ENCODE peak calls at places on chromosome 15, in ten cellular contexts. R is lower leg skin; S is cardiac muscle cell; H is HepG2; M is osteoblast; J is PC-3; D is upper lobe of right lung; V is CD8-positive, alpha-beta T cell; W is fibroblast of the aortic adventitia; I is hepatocyte. Z is an unnamed sample.

GRCh38 chr15:39391230-39391629 is 189.6 kb upstream of the THBS1 start:
- DNase-seq in D (no peak), R (peak), I (no peak), V (no peak), H (no peak), W (peak), J (peak), S (peak), M (no peak), Z (no peak)

GRCh38 chr15:60740787-60741354 is 261.9 kb upstream of the ICE2 start:
- DNase-seq in I (peak), R (no peak), V (no peak), D (no peak), J (no peak), M (no peak), H (peak), W (peak), S (peak), Z (no peak)

GRCh38 chr15:31080618-31081017 is 20.9 kb downstream of the TRPM1 start:
- DNase-seq in J (no peak), R (no peak), S (peak), H (no peak), I (peak), W (peak), M (peak), V (peak), D (peak), Z (peak)

GRCh38 chr15:42772126-42772525 is 35.2 kb upstream of the CDAN1 start:
- DNase-seq in S (peak), H (no peak), W (peak), V (no peak), I (no peak), R (peak), D (no peak), J (no peak), M (no peak), Z (no peak)

GRCh38 chr15:62472616-62473299 is 307.7 kb upstream of the C2CD4B start:
- DNase-seq in D (no peak), J (peak), M (no peak), W (no peak), V (no peak), I (no peak), H (peak), R (peak), S (no peak), Z (no peak)

GRCh38 chr15:58487724-58488120 is 55.9 kb downstream of the LIPC start:
- DNase-seq in H (no peak), M (no peak), J (no peak), S (no peak), W (no peak), R (no peak), I (no peak), D (no peak), V (no peak), Z (no peak)

GRCh38 chr15:81885135-81885534 is 160.7 kb downstream of the MEX3B start:
- DNase-seq in S (no peak), J (no peak), W (no peak), D (no peak), R (no peak), V (no peak), I (no peak), H (no peak), M (no peak), Z (peak)

GRCh38 chr15:53644681-53645080 is 114.8 kb downstream of the WDR72 start:
- DNase-seq in R (no peak), S (no peak), M (no peak), J (no peak), I (no peak), D (no peak), V (no peak), H (no peak), W (no peak), Z (no peak)

GRCh38 chr15:57495037-57495436 is 96.7 kb upstream of the MYZAP start:
- DNase-seq in D (no peak), S (peak), R (no peak), I (no peak), W (peak), H (no peak), V (no peak), M (peak), J (no peak), Z (no peak)

DNA sequence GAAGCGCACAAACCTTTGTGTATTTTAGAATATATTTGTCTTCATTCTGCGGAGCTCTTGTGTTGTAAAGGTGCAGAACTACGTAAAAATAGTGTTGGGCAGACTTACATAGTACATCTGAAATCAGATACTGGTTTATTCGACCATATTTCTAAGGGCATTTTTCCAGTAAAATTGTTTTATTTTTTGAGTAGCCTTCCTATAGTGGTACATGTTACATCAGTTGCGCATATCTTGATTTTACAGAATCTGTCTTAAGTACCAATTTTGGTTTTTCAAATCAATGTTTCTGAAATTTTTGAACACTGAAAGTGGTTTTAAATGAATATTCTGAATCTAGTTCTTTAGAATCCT is 15.7 kb upstream of the CHD2 start:
- DNase-seq in S (peak), R (no peak), M (peak), V (no peak), H (no peak), W (peak), I (no peak), D (no peak), J (no peak), Z (no peak)
- H3K4me3 ChIP-seq in S (peak), R (peak), M (peak), V (peak), H (peak), W (peak), I (peak), D (peak), J (peak), Z (peak)

DNA sequence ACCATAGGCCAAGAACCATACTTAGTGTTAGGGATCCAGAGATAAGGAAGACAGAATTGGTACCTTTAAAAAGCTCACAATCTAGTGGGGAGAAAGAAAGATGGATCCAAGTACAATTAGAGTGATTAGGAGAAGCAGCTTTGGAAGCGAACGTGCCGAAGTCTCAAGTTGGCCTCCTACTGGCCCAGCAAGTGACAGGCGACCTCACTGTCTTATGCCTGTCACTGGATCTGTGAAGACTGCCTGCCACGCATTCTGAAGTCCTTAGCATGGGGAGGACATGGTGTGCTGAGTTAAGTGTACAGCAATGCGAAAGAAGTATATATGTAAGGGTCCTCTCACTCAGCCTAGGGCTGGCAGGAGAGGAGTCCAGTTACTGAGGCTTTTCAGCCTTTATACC is 141.0 kb downstream of the GABRB3 start:
- DNase-seq in J (no peak), S (no peak), D (no peak), W (no peak), I (no peak), V (no peak), H (no peak), M (no peak), R (no peak), Z (no peak)
- TF ChIP-seq CTCF in J (no peak), S (no peak), D (no peak), W (no peak), I (no peak), V (no peak), H (no peak), M (no peak), R (no peak), Z (no peak)

GRCh38 chr15:74127255-74127953 is 3.0 kb upstream of the ISLR2 start:
- DNase-seq in H (peak), R (peak), W (peak), I (peak), M (peak), S (peak), V (peak), J (peak), D (peak), Z (peak)
- H3K4me3 ChIP-seq in H (no peak), R (no peak), W (peak), I (peak), M (peak), S (peak), V (no peak), J (peak), D (peak), Z (peak)

GRCh38 chr15:47950447-47950846 is 170.3 kb upstream of the SLC24A5 start:
- DNase-seq in R (no peak), V (no peak), W (no peak), M (peak), I (no peak), S (no peak), H (no peak), D (no peak), J (no peak), Z (no peak)

GRCh38 chr15:47945869-47946666 is 174.7 kb upstream of the SLC24A5 start:
- DNase-seq in S (no peak), W (no peak), I (no peak), J (no peak), H (no peak), D (no peak), M (no peak), V (no peak), R (no peak), Z (no peak)

GRCh38 chr15:47949815-47950214 is 171.0 kb upstream of the SLC24A5 start:
- DNase-seq in W (no peak), D (no peak), J (no peak), R (no peak), I (no peak), V (no peak), M (no peak), S (no peak), H (no peak), Z (no peak)

GRCh38 chr15:47944911-47945310 is 175.9 kb upstream of the SLC24A5 start:
- DNase-seq in H (no peak), I (no peak), D (no peak), S (no peak), R (no peak), M (no peak), V (no peak), J (no peak), W (no peak), Z (no peak)
- TF ChIP-seq CTCF in H (no peak), I (no peak), D (no peak), S (no peak), R (no peak), M (no peak), V (no peak), J (peak), W (no peak), Z (no peak)

GRCh38 chr15:45395956-45396355 is 17.6 kb upstream of the GATM start:
- DNase-seq in W (no peak), D (no peak), I (no peak), V (no peak), J (no peak), M (no peak), R (no peak), H (no peak), S (no peak), Z (no peak)

GRCh38 chr15:45394681-45395080 is 16.3 kb upstream of the GATM start:
- DNase-seq in I (no peak), S (no peak), R (no peak), W (no peak), M (no peak), J (no peak), V (no peak), D (no peak), H (no peak), Z (no peak)

GRCh38 chr15:45389351-45389750 is 11.0 kb upstream of the GATM start:
- DNase-seq in M (no peak), V (no peak), I (no peak), W (no peak), D (no peak), S (no peak), J (no peak), H (no peak), R (no peak), Z (no peak)

GRCh38 chr15:45393851-45394250 is 15.5 kb upstream of the GATM start:
- DNase-seq in H (peak), I (peak), R (no peak), M (no peak), V (no peak), W (no peak), S (no peak), D (no peak), J (peak), Z (no peak)

GRCh38 chr15:45391746-45392711 is 13.7 kb upstream of the GATM start:
- DNase-seq in I (no peak), V (no peak), J (no peak), R (no peak), S (no peak), W (no peak), D (no peak), H (no peak), M (no peak), Z (no peak)
- H3K4me3 ChIP-seq in I (no peak), V (no peak), J (no peak), R (no peak), S (no peak), W (no peak), D (no peak), H (no peak), M (no peak), Z (no peak)

GRCh38 chr15:78507831-78508160 is 419 bp downstream of the HYKK start:
- DNase-seq in D (no peak), S (no peak), J (no peak), I (no peak), M (peak), W (no peak), R (no peak), V (peak), H (no peak), Z (no peak)

GRCh38 chr15:78508272-78508671 is 895 bp downstream of the HYKK start:
- DNase-seq in V (no peak), H (peak), D (no peak), I (peak), M (no peak), J (no peak), W (no peak), R (no peak), S (no peak), Z (no peak)

GRCh38 chr15:78509726-78510312 is 2.4 kb downstream of the HYKK start:
- DNase-seq in H (no peak), D (no peak), I (no peak), W (no peak), R (no peak), V (no peak), J (no peak), S (no peak), M (no peak), Z (no peak)

GRCh38 chr15:78502641-78503040 is 4.7 kb upstream of the HYKK start:
- DNase-seq in V (no peak), R (no peak), S (no peak), J (no peak), I (no peak), D (no peak), W (no peak), H (no peak), M (no peak), Z (no peak)

DNA sequence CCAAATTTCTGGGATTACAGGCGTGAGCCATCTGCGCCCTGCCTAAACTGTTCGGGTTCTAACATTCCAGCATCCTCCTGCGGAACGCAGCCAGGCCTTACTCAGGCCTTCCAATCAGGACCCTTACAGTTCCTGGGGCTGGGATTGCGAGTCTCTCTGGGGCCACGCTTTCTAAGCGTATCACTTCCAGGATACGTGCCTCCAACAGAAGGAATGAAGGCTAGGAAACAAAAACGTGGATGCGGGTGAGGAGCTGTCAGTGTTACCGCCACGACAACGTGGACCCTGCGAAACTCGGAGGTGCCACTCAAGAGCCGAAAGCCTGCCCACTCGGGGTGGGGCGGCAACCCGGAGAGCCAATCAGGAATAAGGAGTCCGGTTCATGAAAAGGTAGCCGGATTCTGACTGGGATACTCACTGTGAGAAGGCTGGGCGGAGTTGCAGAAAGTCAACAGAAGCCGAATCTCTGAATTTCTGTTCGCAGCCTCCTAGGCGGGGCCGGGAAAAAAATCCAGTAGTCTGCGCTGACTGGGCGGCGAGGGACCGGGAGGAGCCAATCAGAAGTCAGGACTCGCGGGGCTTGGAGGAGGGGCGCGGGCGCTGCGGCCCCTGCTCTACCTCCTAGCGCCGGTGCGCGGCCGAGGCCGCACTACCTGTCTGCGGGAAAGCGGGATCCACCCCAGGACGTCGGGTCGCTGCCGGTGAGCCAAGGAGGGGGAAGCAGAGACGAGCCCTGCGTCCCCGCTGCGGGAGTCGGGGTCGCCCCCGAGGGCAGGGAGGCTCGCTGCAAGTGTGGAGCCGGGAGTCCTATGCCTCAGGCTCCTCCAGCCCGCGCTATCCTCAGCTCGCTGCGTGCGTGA is at the start of gene HYKK:
- DNase-seq in V (peak), H (peak), M (peak), J (peak), S (peak), D (peak), I (peak), W (peak), R (peak), Z (peak)
- TF ChIP-seq CTCF in V (no peak), H (peak), M (no peak), J (no peak), S (no peak), D (peak), I (no peak), W (peak), R (no peak), Z (no peak)

GRCh38 chr15:77614251-77614806 is 18.4 kb downstream of the LINGO1 start:
- DNase-seq in D (no peak), H (no peak), S (no peak), R (no peak), M (no peak), V (no peak), J (no peak), W (no peak), I (no peak), Z (no peak)
- H3K4me3 ChIP-seq in D (no peak), H (no peak), S (no peak), R (no peak), M (no peak), V (no peak), J (no peak), W (no peak), I (no peak), Z (no peak)

DNA sequence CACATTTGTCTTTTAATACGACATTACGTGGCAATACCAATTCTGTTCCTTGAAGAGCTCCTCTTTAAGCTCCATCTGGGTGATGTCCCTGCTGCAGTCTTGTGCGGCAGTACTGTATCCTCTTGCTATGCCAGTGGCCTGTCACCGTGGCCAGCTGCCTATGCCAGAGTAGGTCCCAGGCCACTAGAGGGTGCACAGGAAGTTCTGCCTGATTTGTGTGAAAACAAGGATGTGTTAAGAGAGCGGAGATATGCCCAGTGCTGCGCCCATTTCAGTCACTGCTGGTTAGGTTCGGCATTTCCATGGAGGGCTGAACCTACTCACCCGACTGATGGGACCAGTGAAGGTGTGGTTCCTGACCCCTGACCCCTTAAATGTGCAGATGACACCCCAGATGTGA is 25.2 kb downstream of the NIPA1 start:
- DNase-seq in I (peak), H (peak), D (no peak), J (peak), S (peak), V (no peak), M (no peak), R (no peak), W (no peak), Z (no peak)
- TF ChIP-seq CTCF in I (peak), H (peak), D (peak), J (peak), S (peak), V (no peak), M (peak), R (no peak), W (no peak), Z (peak)

Z was measured in retinal pigment epithelial cell.